ENCODE peak calls at places on chromosomes 7 and 10, in seven cellular contexts. V is left ventricle myocardium inferior; I is CD4-positive, alpha-beta T cell; Q is tibial artery; S is astrocyte; Y is fibroblast of the aortic adventitia; P is heart left ventricle. L is an unnamed sample.

GRCh38 chr7:98974205-98974604 is 95.9 kb downstream of the TRRAP start:
- DNase-seq in V (no peak), I (no peak), S (no peak), P (no peak), Q (no peak), Y (no peak), L (no peak)

GRCh38 chr10:7700577-7701125 is 2.5 kb upstream of the ITIH2 start:
- DNase-seq in V (no peak), Y (peak), S (peak), P (no peak), Q (no peak), I (no peak), L (no peak)

GRCh38 chr10:103763374-103764202 is 91.8 kb downstream of the SH3PXD2A start:
- DNase-seq in S (no peak), Y (peak), P (no peak), I (no peak), V (no peak), Q (peak), L (no peak)

GRCh38 chr7:133853706-133854276 is 273.3 kb upstream of the LRGUK start:
- DNase-seq in I (no peak), S (peak), V (no peak), Y (peak), P (no peak), Q (no peak), L (no peak)

GRCh38 chr7:80135306-80136104 is 874 bp downstream of the GNAI1 start:
- DNase-seq in V (peak), Q (no peak), I (peak), P (no peak), Y (peak), S (peak), L (no peak)

GRCh38 chr10:14556285-14556956 is 218.3 kb downstream of the FAM107B start:
- DNase-seq in Y (peak), I (no peak), Q (no peak), S (no peak), P (no peak), V (no peak), L (no peak)

GRCh38 chr7:150449206-150449956 is 1.0 kb upstream of the GIMAP8 start:
- DNase-seq in V (no peak), Q (no peak), I (peak), Y (no peak), S (no peak), P (no peak), L (no peak)

GRCh38 chr7:95396136-95397032 is at the start of gene PON3:
- DNase-seq in S (no peak), P (peak), Y (no peak), Q (no peak), V (no peak), I (peak), L (no peak)

GRCh38 chr7:111343017-111343416 is 219.3 kb downstream of the IMMP2L start:
- DNase-seq in I (no peak), Q (no peak), P (no peak), Y (no peak), S (no peak), V (no peak), L (no peak)

GRCh38 chr7:151150388-151150787 is 17.1 kb downstream of the GBX1 start:
- DNase-seq in I (no peak), P (no peak), S (no peak), V (no peak), Y (no peak), Q (no peak), L (no peak)

GRCh38 chr10:123521556-123521955 is 144.6 kb upstream of the GPR26 start:
- DNase-seq in I (no peak), P (no peak), S (no peak), Y (no peak), V (no peak), Q (no peak), L (no peak)

GRCh38 chr10:104262055-104262454 is 6.9 kb upstream of the GSTO2 start:
- DNase-seq in I (no peak), P (peak), S (no peak), V (no peak), Q (no peak), Y (no peak), L (no peak)

GRCh38 chr7:33842141-33842540 is 63.2 kb upstream of the BMPER start:
- DNase-seq in V (no peak), Q (no peak), I (no peak), Y (no peak), S (no peak), P (no peak), L (peak)

GRCh38 chr7:44163591-44163990 is 22.5 kb upstream of the MYL7 start:
- DNase-seq in S (peak), P (no peak), I (no peak), Y (peak), V (no peak), Q (no peak), L (no peak)

GRCh38 chr7:140655511-140656408 is 15.1 kb upstream of the DENND2A start:
- DNase-seq in I (no peak), S (no peak), P (peak), Y (no peak), Q (peak), V (no peak), L (no peak)

GRCh38 chr10:5991708-5992107 is 14.4 kb upstream of the IL15RA start:
- DNase-seq in S (no peak), P (no peak), V (no peak), Y (no peak), Q (no peak), I (no peak), L (no peak)

GRCh38 chr10:88896336-88897018 is 16.4 kb downstream of the STAMBPL1 start:
- DNase-seq in S (no peak), Q (no peak), I (no peak), P (no peak), Y (no peak), V (no peak), L (no peak)

GRCh38 chr10:90125406-90125805 is 424.0 kb downstream of the KIF20B start:
- DNase-seq in V (no peak), P (no peak), Y (peak), Q (no peak), S (peak), I (no peak), L (no peak)

GRCh38 chr10:102781921-102782542 is 38.3 kb downstream of the WBP1L start:
- DNase-seq in Q (no peak), V (no peak), I (no peak), S (peak), P (no peak), Y (peak), L (no peak)

GRCh38 chr10:2280713-2281112 is 543.4 kb upstream of the ADARB2 start:
- DNase-seq in I (no peak), V (no peak), P (no peak), Q (no peak), Y (no peak), S (no peak), L (peak)

GRCh38 chr7:133827707-133828580 is 299.2 kb upstream of the LRGUK start:
- DNase-seq in Y (no peak), S (peak), Q (no peak), P (no peak), V (no peak), I (no peak), L (no peak)

GRCh38 chr10:131131726-131132561 is 179.6 kb downstream of the TCERG1L start:
- DNase-seq in S (no peak), Y (no peak), I (no peak), P (no peak), V (peak), Q (no peak), L (no peak)

GRCh38 chr7:320297-320696 is 30.3 kb downstream of the FOXL3 start:
- DNase-seq in Y (no peak), I (no peak), P (peak), Q (no peak), V (no peak), S (no peak), L (no peak)

GRCh38 chr7:33061282-33061928 is 1.2 kb downstream of the NT5C3A start:
- DNase-seq in S (no peak), Y (no peak), V (no peak), P (no peak), I (no peak), Q (no peak), L (no peak)

GRCh38 chr7:73572767-73573186 is 5.6 kb downstream of the TBL2 start:
- DNase-seq in I (no peak), S (no peak), Q (no peak), P (no peak), Y (no peak), V (no peak), L (no peak)

GRCh38 chr10:46308113-46308415 is 21.3 kb downstream of the ANTXRL start:
- DNase-seq in S (no peak), P (no peak), Y (no peak), I (no peak), V (no peak), Q (no peak), L (no peak)

GRCh38 chr10:122725768-122726167 is 26.1 kb upstream of the C10orf120 start:
- DNase-seq in I (no peak), Q (no peak), Y (no peak), S (no peak), P (no peak), V (no peak), L (no peak)

GRCh38 chr10:22086730-22087364 is 83.3 kb upstream of the DNAJC1 start:
- DNase-seq in P (peak), I (no peak), V (peak), Q (peak), S (peak), Y (peak), L (no peak)

GRCh38 chr10:50621981-50622496 is 1.7 kb downstream of the SGMS1 start:
- DNase-seq in S (peak), P (peak), I (peak), Q (peak), Y (peak), V (peak), L (no peak)

GRCh38 chr10:1150638-1150955 is 94.4 kb downstream of the WDR37 start:
- DNase-seq in P (no peak), S (no peak), Q (no peak), I (no peak), V (no peak), Y (no peak), L (no peak)

GRCh38 chr10:12839941-12840611 is 161.4 kb downstream of the CCDC3 start:
- DNase-seq in Y (peak), Q (no peak), I (no peak), V (no peak), S (no peak), P (no peak), L (no peak)

GRCh38 chr7:68185641-68186040 is 1189.0 kb downstream of the TYW1 start:
- DNase-seq in Y (no peak), P (no peak), I (no peak), V (no peak), Q (no peak), S (no peak), L (peak)

GRCh38 chr7:81725496-81726117 is 44.2 kb downstream of the HGF start:
- DNase-seq in V (no peak), Y (peak), I (no peak), S (peak), P (no peak), Q (no peak), L (no peak)

GRCh38 chr10:122293156-122293978 is 22.3 kb downstream of the BTBD16 start:
- DNase-seq in Y (no peak), I (no peak), V (no peak), S (no peak), Q (no peak), P (no peak), L (no peak)

GRCh38 chr10:23516530-23516929 is 77.7 kb downstream of the OTUD1 start:
- DNase-seq in P (no peak), I (no peak), Q (no peak), V (no peak), Y (peak), S (peak), L (no peak)

GRCh38 chr10:122875843-122876492 is 3.4 kb downstream of the FAM24B start:
- DNase-seq in S (no peak), P (no peak), I (no peak), Y (no peak), Q (no peak), V (no peak), L (no peak)

DNA sequence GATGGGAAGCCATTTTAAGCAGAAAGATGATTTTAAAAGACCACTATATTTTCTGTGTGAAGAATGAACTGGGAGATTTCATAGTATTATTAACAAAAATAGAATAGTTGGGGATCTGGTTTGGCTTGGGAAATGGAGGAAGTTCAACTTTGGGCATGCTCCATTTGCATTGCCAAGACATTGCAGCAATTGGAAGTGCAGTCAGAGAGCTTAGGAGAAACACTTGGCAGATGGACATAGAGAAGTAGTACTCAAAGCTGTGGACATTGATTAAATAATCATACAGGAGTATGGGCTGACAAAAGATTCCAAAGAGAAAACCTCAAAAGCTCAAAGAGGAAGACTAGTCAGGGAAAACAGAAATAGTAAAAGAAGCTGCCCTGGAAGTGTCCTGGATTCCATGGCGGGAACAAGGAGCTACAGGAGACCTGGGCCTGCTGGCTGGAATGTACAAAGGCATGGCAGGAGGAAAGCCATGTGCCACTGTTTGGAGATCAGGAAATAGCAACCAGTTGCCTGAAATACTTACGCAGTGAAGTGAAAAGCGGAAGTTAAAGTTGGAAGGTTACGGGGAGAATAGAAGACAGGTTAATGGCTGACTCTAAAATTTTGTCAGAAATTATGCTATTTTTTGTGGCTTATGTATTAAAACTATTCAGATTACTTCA is 93.6 kb upstream of the MXI1 start:
- DNase-seq in V (no peak), S (no peak), I (no peak), P (no peak), Y (peak), Q (no peak), L (no peak)
- TF ChIP-seq CTCF in V (peak), S (no peak), I (no peak), P (no peak), Y (peak), Q (no peak), L (no peak)

DNA sequence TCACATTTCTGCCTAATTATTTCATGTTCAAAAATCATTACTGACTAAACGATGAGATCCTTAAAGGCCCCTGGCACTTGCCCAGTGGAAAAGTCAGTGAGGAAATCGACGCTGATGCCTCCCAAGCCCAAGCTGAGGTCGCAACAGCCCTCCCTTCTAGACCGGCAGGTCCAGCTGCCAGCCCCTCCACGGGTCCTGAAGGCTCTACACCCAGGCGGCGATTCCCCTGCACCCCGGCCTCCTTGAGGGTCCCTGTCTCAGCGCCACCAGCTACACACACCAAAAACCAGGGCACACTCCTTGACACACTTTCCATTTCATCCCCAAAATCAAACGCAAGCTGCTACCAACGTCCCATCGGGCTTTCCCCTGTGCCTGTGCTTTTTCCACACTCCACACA is 200.1 kb upstream of the RNF32 start:
- DNase-seq in I (no peak), S (no peak), V (no peak), Y (no peak), P (no peak), Q (no peak), L (no peak)
- TF ChIP-seq CTCF in I (no peak), S (no peak), V (no peak), Y (no peak), P (no peak), Q (no peak), L (no peak)

GRCh38 chr7:23909426-23909825 is 199.4 kb downstream of the STK31 start:
- DNase-seq in V (no peak), P (no peak), Y (no peak), Q (no peak), S (no peak), I (no peak), L (no peak)

GRCh38 chr7:23913016-23913415 is 203.0 kb downstream of the STK31 start:
- DNase-seq in Q (no peak), P (no peak), I (no peak), Y (no peak), S (no peak), V (no peak), L (no peak)

GRCh38 chr7:23918856-23919255 is 208.8 kb downstream of the STK31 start:
- DNase-seq in Q (no peak), Y (peak), S (peak), I (no peak), V (no peak), P (no peak), L (no peak)

DNA sequence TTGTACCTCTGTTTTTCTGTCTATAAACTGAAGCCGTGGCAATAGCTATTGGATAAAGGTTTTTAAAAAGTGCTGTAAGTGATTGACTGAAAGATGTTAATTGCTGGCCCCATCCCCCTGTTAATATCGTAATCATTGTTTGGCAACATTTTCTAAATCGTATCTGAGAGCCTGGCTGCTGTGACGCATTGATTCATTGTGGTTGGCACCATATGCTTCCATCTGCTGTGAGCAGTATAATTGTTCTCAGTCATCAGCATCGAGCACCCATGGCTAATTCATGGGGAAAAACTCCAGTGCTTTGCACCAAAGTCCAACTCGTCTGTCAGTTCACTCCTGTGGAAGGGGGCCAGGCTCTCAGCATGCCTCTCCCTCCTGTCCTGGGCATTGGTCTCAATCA is 205.2 kb downstream of the STK31 start:
- DNase-seq in I (no peak), Y (no peak), P (no peak), Q (no peak), V (no peak), S (no peak), L (no peak)
- TF ChIP-seq CTCF in I (no peak), Y (no peak), P (no peak), Q (no peak), V (no peak), S (no peak), L (no peak)

GRCh38 chr7:78607099-78607498 is 808.5 kb downstream of the PHTF2 start:
- DNase-seq in V (no peak), I (no peak), S (no peak), Y (no peak), P (no peak), Q (no peak), L (no peak)
- TF ChIP-seq CTCF in V (no peak), I (no peak), S (no peak), Y (no peak), P (no peak), Q (no peak), L (peak)

GRCh38 chr7:104135760-104136558 is 71.9 kb downstream of the ORC5 start:
- DNase-seq in P (no peak), V (no peak), Q (no peak), I (no peak), S (no peak), Y (no peak), L (no peak)

GRCh38 chr7:104137511-104137910 is 70.3 kb downstream of the ORC5 start:
- DNase-seq in S (no peak), P (no peak), Y (no peak), Q (no peak), I (no peak), V (no peak), L (no peak)

GRCh38 chr7:104136981-104137380 is 70.8 kb downstream of the ORC5 start:
- DNase-seq in V (no peak), Q (no peak), P (no peak), Y (no peak), I (no peak), S (no peak), L (no peak)

GRCh38 chr7:104136561-104136960 is 71.3 kb downstream of the ORC5 start:
- DNase-seq in Y (no peak), Q (no peak), I (no peak), S (no peak), V (no peak), P (no peak), L (no peak)

GRCh38 chr7:104137971-104138370 is 69.8 kb downstream of the ORC5 start:
- DNase-seq in P (no peak), V (no peak), Q (no peak), Y (peak), S (peak), I (no peak), L (no peak)
- TF ChIP-seq CTCF in P (no peak), V (no peak), Q (no peak), Y (peak), S (no peak), I (no peak), L (no peak)

GRCh38 chr10:93917814-93918213 is 24.0 kb downstream of the SLC35G1 start:
- DNase-seq in I (no peak), S (no peak), V (no peak), Y (no peak), Q (no peak), P (no peak), L (no peak)

GRCh38 chr10:93917064-93917391 is 23.2 kb downstream of the SLC35G1 start:
- DNase-seq in I (no peak), V (no peak), Q (no peak), Y (no peak), S (no peak), P (no peak), L (no peak)

GRCh38 chr10:93916257-93917063 is 22.7 kb downstream of the SLC35G1 start:
- DNase-seq in Q (no peak), Y (peak), V (no peak), I (no peak), S (peak), P (no peak), L (no peak)

GRCh38 chr10:93926613-93927012 is 32.8 kb downstream of the SLC35G1 start:
- DNase-seq in Q (no peak), P (no peak), S (peak), I (no peak), V (no peak), Y (peak), L (no peak)

DNA sequence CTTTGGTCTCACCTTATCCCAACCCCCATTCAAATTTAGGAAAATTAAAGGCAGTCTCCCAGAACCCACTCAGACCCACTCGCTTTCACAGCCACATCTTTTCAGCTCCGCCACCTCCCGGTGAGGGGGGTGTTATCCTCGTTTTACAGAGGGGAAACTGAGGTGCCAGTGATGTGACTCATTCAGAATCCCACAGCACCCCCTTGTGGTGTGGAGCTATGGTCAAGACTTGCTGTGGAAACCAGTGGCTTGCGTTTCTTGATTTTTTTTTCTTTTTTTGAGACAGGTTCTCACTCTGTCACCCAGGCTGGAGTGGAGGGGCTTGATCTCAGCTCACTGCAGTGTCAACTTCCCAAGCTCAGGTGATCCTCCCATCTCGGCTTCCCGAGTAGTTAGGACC is 27.6 kb downstream of the SLC35G1 start:
- DNase-seq in Q (no peak), P (no peak), I (peak), S (no peak), Y (no peak), V (no peak), L (no peak)
- TF ChIP-seq CTCF in Q (no peak), P (peak), I (peak), S (no peak), Y (peak), V (peak), L (peak)

GRCh38 chr10:114002422-114002821 is 41.2 kb upstream of the ADRB1 start:
- DNase-seq in S (no peak), I (no peak), V (no peak), Y (no peak), Q (no peak), P (no peak), L (no peak)
- TF ChIP-seq CTCF in S (peak), I (no peak), V (no peak), Y (no peak), Q (no peak), P (no peak), L (no peak)